ENCODE peak calls at places on chromosomes 4 and X, in seven cellular contexts. Y, A, Q, T, S, C and L are unnamed samples.

GRCh38 chrX:44245730-44246129 is 97.7 kb downstream of the EFHC2 start:
- DNase-seq in Y (no peak), T (no peak), S (no peak), Q (no peak), A (no peak), C (no peak), L (no peak)

GRCh38 chr4:73576366-73576765 is 43.9 kb downstream of the RASSF6 start:
- DNase-seq in Q (no peak), T (peak), S (no peak), C (no peak), A (no peak), Y (peak), L (no peak)

GRCh38 chr4:85728471-85728870 is 253.5 kb downstream of the ARHGAP24 start:
- DNase-seq in A (no peak), C (no peak), S (no peak), Y (no peak), Q (no peak), T (no peak), L (no peak)

GRCh38 chr4:135197650-135198049 is 996.1 kb upstream of the PABPC4L start:
- DNase-seq in S (no peak), Q (no peak), A (no peak), T (no peak), C (no peak), Y (no peak), L (no peak)

GRCh38 chr4:55004831-55005230 is 120.6 kb downstream of the KDR start:
- DNase-seq in T (no peak), C (no peak), S (no peak), Y (no peak), A (no peak), Q (no peak), L (no peak)

GRCh38 chr4:151606061-151606460 is 154.7 kb downstream of the GATB start:
- DNase-seq in Q (no peak), C (no peak), S (no peak), A (no peak), T (peak), Y (no peak), L (no peak)

GRCh38 chr4:184477201-184477999 is 3.0 kb upstream of the IRF2 start:
- DNase-seq in Y (no peak), A (no peak), S (no peak), T (no peak), C (no peak), Q (no peak), L (no peak)

GRCh38 chr4:53847935-53848334 is 216.5 kb downstream of the CHIC2 start:
- DNase-seq in A (no peak), S (no peak), T (peak), C (no peak), Q (no peak), Y (no peak), L (no peak)

GRCh38 chrX:80181079-80181478 is 166.5 kb downstream of the TBX22 start:
- DNase-seq in Y (no peak), A (peak), T (no peak), C (no peak), Q (peak), S (no peak), L (peak)

GRCh38 chr4:3304831-3305609 is 12.2 kb downstream of the RGS12 start:
- DNase-seq in S (no peak), C (no peak), Y (peak), T (no peak), A (no peak), Q (peak), L (no peak)

GRCh38 chr4:37729649-37730004 is 43.5 kb upstream of the RELL1 start:
- DNase-seq in C (no peak), A (no peak), S (no peak), T (no peak), Q (no peak), Y (no peak), L (no peak)

GRCh38 chr4:186596850-186597390 is 41.6 kb upstream of the MTNR1A start:
- DNase-seq in S (no peak), A (no peak), Y (no peak), Q (no peak), T (no peak), C (no peak), L (no peak)

GRCh38 chr4:32129967-32130366 is 1409.8 kb downstream of the PCDH7 start:
- DNase-seq in T (no peak), Y (no peak), C (no peak), Q (no peak), S (no peak), A (no peak), L (no peak)

DNA sequence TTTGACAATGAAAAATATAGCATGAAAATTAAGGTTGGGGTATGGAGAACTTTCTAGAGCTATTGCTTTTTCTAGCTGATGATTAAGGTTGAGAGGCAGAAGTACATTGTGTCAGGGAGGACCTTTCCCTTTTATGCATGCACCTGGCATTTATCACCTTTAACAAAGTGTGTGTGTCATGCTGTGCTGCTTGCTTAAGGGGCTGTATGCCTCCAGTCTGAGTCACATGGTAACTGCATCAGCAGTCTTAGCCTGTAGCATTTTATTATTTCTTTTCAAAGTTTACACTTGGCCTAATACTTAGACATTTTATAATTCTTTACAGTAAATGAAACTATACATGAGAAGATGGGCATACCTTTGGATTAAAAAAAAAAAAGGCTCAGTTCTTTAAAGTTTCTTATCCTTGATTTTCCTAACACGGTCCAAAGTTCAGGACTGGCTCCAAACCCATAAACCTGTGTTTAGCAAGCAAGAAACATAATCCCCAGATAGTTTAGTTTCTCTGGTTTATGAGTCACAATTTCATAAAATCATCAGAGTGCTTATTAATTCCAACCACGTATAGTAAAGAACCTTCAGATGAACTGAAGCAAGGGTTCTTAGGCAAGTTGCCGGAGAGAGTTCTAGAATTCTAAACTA is 14.5 kb downstream of the NPNT start:
- DNase-seq in T (no peak), Q (no peak), Y (peak), C (no peak), S (no peak), A (peak), L (no peak)
- H2AK5ac ChIP-seq in T (no peak), Q (no peak), Y (no peak), C (no peak), S (no peak), A (no peak), L (no peak)

GRCh38 chr4:68310651-68311247 is 39.1 kb downstream of the YTHDC1 start:
- DNase-seq in T (no peak), S (no peak), C (no peak), Y (no peak), Q (no peak), A (no peak), L (no peak)
- H2AK5ac ChIP-seq in T (no peak), S (no peak), C (no peak), Y (no peak), Q (no peak), A (no peak), L (no peak)

DNA sequence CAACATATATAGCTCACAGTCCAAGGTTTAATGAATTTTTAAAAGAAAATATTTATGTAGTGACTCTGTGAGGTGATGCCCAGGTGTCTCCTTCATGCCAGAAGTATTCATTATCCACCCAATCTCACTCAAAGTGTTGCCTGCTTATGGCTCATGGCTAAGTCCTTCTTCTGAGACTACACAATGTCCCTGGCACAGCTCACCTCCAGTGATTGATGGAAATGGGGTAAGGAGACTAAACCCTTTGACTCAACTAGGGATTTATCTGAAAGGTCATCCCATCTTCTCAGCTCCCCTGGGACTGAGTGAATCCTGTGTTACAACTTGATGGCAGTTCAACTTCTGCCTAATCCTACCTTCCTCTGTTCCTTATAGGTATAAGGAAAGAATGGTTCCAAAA is 74.2 kb downstream of the FAM13A start:
- DNase-seq in Y (no peak), C (no peak), Q (no peak), S (no peak), T (no peak), A (no peak), L (no peak)
- H2AK5ac ChIP-seq in Y (no peak), C (no peak), Q (no peak), S (no peak), T (no peak), A (no peak), L (no peak)

GRCh38 chrX:87975365-87975764 is 457.8 kb downstream of the KLHL4 start:
- DNase-seq in Q (no peak), S (no peak), T (no peak), Y (no peak), A (no peak), C (no peak), L (no peak)
- H2AK5ac ChIP-seq in Q (no peak), S (no peak), T (no peak), Y (no peak), A (no peak), C (no peak), L (no peak)

GRCh38 chrX:105752334-105752733 is 70.0 kb upstream of the NRK start:
- DNase-seq in Q (no peak), S (no peak), Y (no peak), T (no peak), C (peak), A (peak), L (no peak)
- H2AK5ac ChIP-seq in Q (no peak), S (no peak), Y (no peak), T (no peak), C (no peak), A (no peak), L (no peak)

GRCh38 chr4:153485374-153485773 is 19.2 kb downstream of the TMEM131L start:
- DNase-seq in A (no peak), Y (no peak), T (no peak), C (no peak), S (no peak), Q (no peak), L (no peak)

GRCh38 chr4:153486281-153487151 is 20.4 kb downstream of the TMEM131L start:
- DNase-seq in A (peak), Q (peak), S (peak), Y (peak), T (peak), C (no peak), L (no peak)

GRCh38 chr4:153488006-153488718 is 22.0 kb downstream of the TMEM131L start:
- DNase-seq in A (no peak), T (no peak), Q (no peak), Y (peak), C (no peak), S (no peak), L (no peak)

GRCh38 chr4:153483432-153484418 is 17.6 kb downstream of the TMEM131L start:
- DNase-seq in A (no peak), C (no peak), Q (no peak), T (no peak), Y (peak), S (no peak), L (no peak)

GRCh38 chr4:153485860-153486259 is 19.7 kb downstream of the TMEM131L start:
- DNase-seq in A (no peak), S (no peak), C (no peak), Q (no peak), Y (no peak), T (no peak), L (no peak)
- H2AK5ac ChIP-seq in A (peak), S (no peak), C (no peak), Q (no peak), Y (peak), T (no peak), L (no peak)

GRCh38 chr4:723706-724105 is 18.1 kb downstream of the PCGF3 start:
- DNase-seq in S (no peak), C (no peak), A (no peak), T (no peak), Y (no peak), Q (no peak), L (no peak)

GRCh38 chr4:724131-724530 is 18.5 kb downstream of the PCGF3 start:
- DNase-seq in C (no peak), A (no peak), S (no peak), Q (no peak), Y (no peak), T (no peak), L (no peak)

GRCh38 chr4:726235-726787 is 20.7 kb downstream of the PCGF3 start:
- DNase-seq in C (no peak), T (peak), Y (peak), A (no peak), Q (no peak), S (peak), L (no peak)

GRCh38 chr4:726816-727215 is 21.2 kb downstream of the PCGF3 start:
- DNase-seq in T (no peak), S (no peak), Q (no peak), C (no peak), A (no peak), Y (no peak), L (no peak)

GRCh38 chr4:725368-726234 is 20.0 kb downstream of the PCGF3 start:
- DNase-seq in A (no peak), S (no peak), Q (no peak), Y (no peak), C (no peak), T (no peak), L (no peak)
- H2AK5ac ChIP-seq in A (no peak), S (no peak), Q (no peak), Y (no peak), C (peak), T (no peak), L (no peak)

DNA sequence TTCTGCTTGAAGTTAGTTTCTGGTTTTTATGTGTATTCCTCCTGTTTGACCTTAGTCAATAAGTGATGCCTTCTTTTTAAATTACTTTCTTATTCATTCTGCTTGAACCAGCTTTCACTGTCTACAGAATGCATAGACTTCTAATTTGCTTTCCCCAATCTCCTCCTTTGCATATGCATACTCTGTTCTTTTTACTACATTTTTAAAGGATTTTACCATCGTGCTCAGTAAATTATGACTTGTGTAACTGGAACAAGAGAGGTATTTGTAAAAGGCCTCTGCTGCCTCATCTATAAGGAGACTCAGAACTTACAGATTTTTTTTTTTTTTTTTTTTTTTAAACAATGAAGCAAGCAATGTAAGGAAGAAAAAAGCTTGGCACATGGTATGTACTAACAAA is 228.7 kb downstream of the PPP3CA start:
- DNase-seq in Y (no peak), S (no peak), A (no peak), C (no peak), Q (no peak), T (no peak), L (no peak)
- H2AK5ac ChIP-seq in Y (no peak), S (no peak), A (no peak), C (no peak), Q (no peak), T (no peak), L (no peak)

GRCh38 chr4:119110121-119110520 is 25.5 kb upstream of the MYOZ2 start:
- DNase-seq in S (no peak), T (no peak), Q (no peak), C (no peak), Y (no peak), A (no peak), L (no peak)
- H2AK5ac ChIP-seq in S (no peak), T (no peak), Q (no peak), C (no peak), Y (peak), A (no peak), L (no peak)